ENCODE peak calls at places on chromosome 21, in four cellular contexts. J is PC-9, C is iris pigment epithelial cell, N is CMK. F is an unnamed sample.

GRCh38 chr21:37878946-37879660 is 37.2 kb downstream of the KCNJ6 start:
- DNase-seq in J (no peak), C (peak), N (no peak), F (peak)

GRCh38 chr21:46131721-46132651 is 23.4 kb downstream of the FTCD start:
- DNase-seq in J (no peak), C (no peak), N (no peak), F (no peak)

GRCh38 chr21:15966216-15966615 is 236.4 kb downstream of the USP25 start:
- DNase-seq in J (no peak), C (no peak), N (no peak), F (no peak)

GRCh38 chr21:33441489-33442477 is 38.0 kb downstream of the TMEM50B start:
- DNase-seq in J (no peak), C (peak), N (no peak), F (peak)

GRCh38 chr21:45982758-45983731 is 1.5 kb downstream of the COL6A1 start:
- DNase-seq in J (no peak), C (no peak), N (no peak), F (no peak)

GRCh38 chr21:37873655-37874054 is 42.6 kb downstream of the KCNJ6 start:
- DNase-seq in J (no peak), C (peak), N (no peak), F (peak)

GRCh38 chr21:28224191-28224755 is 768.4 kb downstream of the LTN1 start:
- DNase-seq in J (no peak), C (no peak), N (no peak), F (no peak)

GRCh38 chr21:43716376-43717165 is 2.4 kb upstream of the PDXK start:
- DNase-seq in J (no peak), C (no peak), N (no peak), F (no peak)

GRCh38 chr21:38819719-38820147 is 14.0 kb downstream of the ETS2 start:
- DNase-seq in J (peak), C (peak), N (peak), F (no peak)

GRCh38 chr21:32392880-32393676 is at the start of gene URB1:
- DNase-seq in J (peak), C (peak), N (peak), F (peak)

GRCh38 chr21:31526040-31526439 is 133.5 kb upstream of the SOD1 start:
- DNase-seq in J (peak), C (peak), N (no peak), F (no peak)

GRCh38 chr21:43712268-43712942 is 6.5 kb upstream of the PDXK start:
- DNase-seq in J (peak), C (peak), N (no peak), F (peak)

GRCh38 chr21:17438642-17439041 is 74.2 kb upstream of the CXADR start:
- DNase-seq in J (no peak), C (no peak), N (no peak), F (no peak)

GRCh38 chr21:34280987-34281386 is 82.8 kb upstream of the KCNE2 start:
- DNase-seq in J (no peak), C (no peak), N (no peak), F (no peak)

F was measured in cardiac fibroblast.